ENCODE peak calls at places on chromosomes 2 and 18, in seven cellular contexts. One of them, this sample, is unnamed.
A peak's percentile ranks its signal among the peaks of the same experiment; 100 is the strongest.

GRCh38 chr2:236174608-236175001 is 6.4 kb upstream of the GBX2 start:
- DNase-seq in A549: no peak
- DNase-seq in HTR-8/SVneo: no peak
- DNase-seq in stimulated activated CD4-positive, alpha-beta T cell treated with anti-CD3 and anti-CD28 coated beads, Interleukin-12 subunit alpha, Interleukin-12 subunit beta, amount 100 ng/mL, for 4 hours: no peak
- DNase-seq in A172: no peak
- DNase-seq in Ammon's horn: no peak
- DNase-seq in RCC 7860: peak; percentile 12
- DNase-seq in this sample: no peak

GRCh38 chr2:3076848-3077735 is 300.5 kb downstream of the EIPR1 start:
- DNase-seq in A549: no peak
- DNase-seq in HTR-8/SVneo: no peak
- DNase-seq in stimulated activated CD4-positive, alpha-beta T cell treated with anti-CD3 and anti-CD28 coated beads, Interleukin-12 subunit alpha, Interleukin-12 subunit beta, amount 100 ng/mL, for 4 hours: no peak
- DNase-seq in A172: no peak
- DNase-seq in Ammon's horn: no peak
- DNase-seq in RCC 7860: no peak
- DNase-seq in this sample: no peak

GRCh38 chr2:95386031-95386430 is 16.5 kb upstream of the FAHD2A start:
- DNase-seq in A549: no peak
- DNase-seq in HTR-8/SVneo: no peak
- DNase-seq in stimulated activated CD4-positive, alpha-beta T cell treated with anti-CD3 and anti-CD28 coated beads, Interleukin-12 subunit alpha, Interleukin-12 subunit beta, amount 100 ng/mL, for 4 hours: no peak
- DNase-seq in A172: no peak
- DNase-seq in Ammon's horn: no peak
- DNase-seq in RCC 7860: no peak
- DNase-seq in this sample: no peak

GRCh38 chr2:44168684-44169154 is at the start of gene PPM1B:
- DNase-seq in A549: no peak
- DNase-seq in HTR-8/SVneo: peak; percentile 96
- DNase-seq in stimulated activated CD4-positive, alpha-beta T cell treated with anti-CD3 and anti-CD28 coated beads, Interleukin-12 subunit alpha, Interleukin-12 subunit beta, amount 100 ng/mL, for 4 hours: peak; percentile 99
- DNase-seq in A172: no peak
- DNase-seq in Ammon's horn: no peak
- DNase-seq in RCC 7860: no peak
- DNase-seq in this sample: peak; percentile 99

GRCh38 chr18:55509631-55510372 is 78.2 kb downstream of the TCF4 start:
- DNase-seq in A549: no peak
- DNase-seq in HTR-8/SVneo: no peak
- DNase-seq in stimulated activated CD4-positive, alpha-beta T cell treated with anti-CD3 and anti-CD28 coated beads, Interleukin-12 subunit alpha, Interleukin-12 subunit beta, amount 100 ng/mL, for 4 hours: no peak
- DNase-seq in A172: peak; percentile 80
- DNase-seq in Ammon's horn: no peak
- DNase-seq in RCC 7860: peak; percentile 93
- DNase-seq in this sample: no peak

GRCh38 chr2:58607479-58607878 is 366.4 kb upstream of the FANCL start:
- DNase-seq in A549: no peak
- DNase-seq in HTR-8/SVneo: no peak
- DNase-seq in stimulated activated CD4-positive, alpha-beta T cell treated with anti-CD3 and anti-CD28 coated beads, Interleukin-12 subunit alpha, Interleukin-12 subunit beta, amount 100 ng/mL, for 4 hours: no peak
- DNase-seq in A172: no peak
- DNase-seq in Ammon's horn: no peak
- DNase-seq in RCC 7860: no peak
- DNase-seq in this sample: no peak

GRCh38 chr2:28568533-28568932 is 72.7 kb downstream of the PLB1 start:
- DNase-seq in A549: no peak
- DNase-seq in HTR-8/SVneo: no peak
- DNase-seq in stimulated activated CD4-positive, alpha-beta T cell treated with anti-CD3 and anti-CD28 coated beads, Interleukin-12 subunit alpha, Interleukin-12 subunit beta, amount 100 ng/mL, for 4 hours: no peak
- DNase-seq in A172: no peak
- DNase-seq in Ammon's horn: no peak
- DNase-seq in RCC 7860: no peak
- DNase-seq in this sample: peak; percentile 55

GRCh38 chr2:69213832-69214231 is 173.2 kb downstream of the GFPT1 start:
- DNase-seq in A549: no peak
- DNase-seq in HTR-8/SVneo: no peak
- DNase-seq in stimulated activated CD4-positive, alpha-beta T cell treated with anti-CD3 and anti-CD28 coated beads, Interleukin-12 subunit alpha, Interleukin-12 subunit beta, amount 100 ng/mL, for 4 hours: no peak
- DNase-seq in A172: no peak
- DNase-seq in Ammon's horn: no peak
- DNase-seq in RCC 7860: no peak
- DNase-seq in this sample: no peak

GRCh38 chr2:44490726-44491125 is 129.0 kb downstream of the CAMKMT start:
- DNase-seq in A549: no peak
- DNase-seq in HTR-8/SVneo: no peak
- DNase-seq in stimulated activated CD4-positive, alpha-beta T cell treated with anti-CD3 and anti-CD28 coated beads, Interleukin-12 subunit alpha, Interleukin-12 subunit beta, amount 100 ng/mL, for 4 hours: no peak
- DNase-seq in A172: no peak
- DNase-seq in Ammon's horn: no peak
- DNase-seq in RCC 7860: no peak
- DNase-seq in this sample: no peak

GRCh38 chr2:176083796-176084261 is at the start of gene EVX2:
- DNase-seq in A549: no peak
- DNase-seq in HTR-8/SVneo: no peak
- DNase-seq in stimulated activated CD4-positive, alpha-beta T cell treated with anti-CD3 and anti-CD28 coated beads, Interleukin-12 subunit alpha, Interleukin-12 subunit beta, amount 100 ng/mL, for 4 hours: no peak
- DNase-seq in A172: no peak
- DNase-seq in Ammon's horn: no peak
- DNase-seq in RCC 7860: no peak
- DNase-seq in this sample: no peak

GRCh38 chr2:63060079-63060482 is 9.5 kb downstream of the OTX1 start:
- DNase-seq in A549: no peak
- DNase-seq in HTR-8/SVneo: no peak
- DNase-seq in stimulated activated CD4-positive, alpha-beta T cell treated with anti-CD3 and anti-CD28 coated beads, Interleukin-12 subunit alpha, Interleukin-12 subunit beta, amount 100 ng/mL, for 4 hours: no peak
- DNase-seq in A172: no peak
- DNase-seq in Ammon's horn: no peak
- DNase-seq in RCC 7860: no peak
- DNase-seq in this sample: no peak

GRCh38 chr2:14614011-14614410 is 18.5 kb upstream of the LRATD1 start:
- DNase-seq in A549: no peak
- DNase-seq in HTR-8/SVneo: no peak
- DNase-seq in stimulated activated CD4-positive, alpha-beta T cell treated with anti-CD3 and anti-CD28 coated beads, Interleukin-12 subunit alpha, Interleukin-12 subunit beta, amount 100 ng/mL, for 4 hours: no peak
- DNase-seq in A172: no peak
- DNase-seq in Ammon's horn: no peak
- DNase-seq in RCC 7860: no peak
- DNase-seq in this sample: no peak

GRCh38 chr18:50562686-50563085 is 2.8 kb downstream of the MAPK4 start:
- DNase-seq in A549: no peak
- DNase-seq in HTR-8/SVneo: no peak
- DNase-seq in stimulated activated CD4-positive, alpha-beta T cell treated with anti-CD3 and anti-CD28 coated beads, Interleukin-12 subunit alpha, Interleukin-12 subunit beta, amount 100 ng/mL, for 4 hours: no peak
- DNase-seq in A172: no peak
- DNase-seq in Ammon's horn: no peak
- DNase-seq in RCC 7860: no peak
- DNase-seq in this sample: no peak

GRCh38 chr2:172208881-172209325 is 106.2 kb upstream of the DLX2 start:
- DNase-seq in A549: no peak
- DNase-seq in HTR-8/SVneo: peak; percentile 51
- DNase-seq in stimulated activated CD4-positive, alpha-beta T cell treated with anti-CD3 and anti-CD28 coated beads, Interleukin-12 subunit alpha, Interleukin-12 subunit beta, amount 100 ng/mL, for 4 hours: no peak
- DNase-seq in A172: peak; percentile 13
- DNase-seq in Ammon's horn: no peak
- DNase-seq in RCC 7860: peak; percentile 13
- DNase-seq in this sample: no peak

GRCh38 chr2:24570225-24570624 is 79.2 kb downstream of the NCOA1 start:
- DNase-seq in A549: no peak
- DNase-seq in HTR-8/SVneo: no peak
- DNase-seq in stimulated activated CD4-positive, alpha-beta T cell treated with anti-CD3 and anti-CD28 coated beads, Interleukin-12 subunit alpha, Interleukin-12 subunit beta, amount 100 ng/mL, for 4 hours: no peak
- DNase-seq in A172: no peak
- DNase-seq in Ammon's horn: no peak
- DNase-seq in RCC 7860: no peak
- DNase-seq in this sample: no peak

GRCh38 chr2:147538088-147538487 is 306.7 kb upstream of the ACVR2A start:
- DNase-seq in A549: no peak
- DNase-seq in HTR-8/SVneo: peak; percentile 7
- DNase-seq in stimulated activated CD4-positive, alpha-beta T cell treated with anti-CD3 and anti-CD28 coated beads, Interleukin-12 subunit alpha, Interleukin-12 subunit beta, amount 100 ng/mL, for 4 hours: no peak
- DNase-seq in A172: no peak
- DNase-seq in Ammon's horn: no peak
- DNase-seq in RCC 7860: no peak
- DNase-seq in this sample: no peak

GRCh38 chr18:68482815-68483214 is 232.1 kb downstream of the TMX3 start:
- DNase-seq in A549: no peak
- DNase-seq in HTR-8/SVneo: no peak
- DNase-seq in stimulated activated CD4-positive, alpha-beta T cell treated with anti-CD3 and anti-CD28 coated beads, Interleukin-12 subunit alpha, Interleukin-12 subunit beta, amount 100 ng/mL, for 4 hours: no peak
- DNase-seq in A172: no peak
- DNase-seq in Ammon's horn: no peak
- DNase-seq in RCC 7860: no peak
- DNase-seq in this sample: no peak

GRCh38 chr2:122132292-122132691 is 376.8 kb downstream of the TSN start:
- DNase-seq in A549: no peak
- DNase-seq in HTR-8/SVneo: no peak
- DNase-seq in stimulated activated CD4-positive, alpha-beta T cell treated with anti-CD3 and anti-CD28 coated beads, Interleukin-12 subunit alpha, Interleukin-12 subunit beta, amount 100 ng/mL, for 4 hours: no peak
- DNase-seq in A172: no peak
- DNase-seq in Ammon's horn: no peak
- DNase-seq in RCC 7860: no peak
- DNase-seq in this sample: no peak

GRCh38 chr2:215499330-215499729 is 63.5 kb upstream of the FN1 start:
- DNase-seq in A549: no peak
- DNase-seq in HTR-8/SVneo: no peak
- DNase-seq in stimulated activated CD4-positive, alpha-beta T cell treated with anti-CD3 and anti-CD28 coated beads, Interleukin-12 subunit alpha, Interleukin-12 subunit beta, amount 100 ng/mL, for 4 hours: no peak
- DNase-seq in A172: no peak
- DNase-seq in Ammon's horn: no peak
- DNase-seq in RCC 7860: no peak
- DNase-seq in this sample: no peak

GRCh38 chr18:44536619-44537018 is 144.1 kb upstream of the SETBP1 start:
- DNase-seq in A549: no peak
- DNase-seq in HTR-8/SVneo: no peak
- DNase-seq in stimulated activated CD4-positive, alpha-beta T cell treated with anti-CD3 and anti-CD28 coated beads, Interleukin-12 subunit alpha, Interleukin-12 subunit beta, amount 100 ng/mL, for 4 hours: no peak
- DNase-seq in A172: no peak
- DNase-seq in Ammon's horn: no peak
- DNase-seq in RCC 7860: no peak
- DNase-seq in this sample: no peak

GRCh38 chr2:8906208-8906607 is 68.8 kb upstream of the KIDINS220 start:
- DNase-seq in A549: peak; percentile 12
- DNase-seq in HTR-8/SVneo: peak; percentile 25
- DNase-seq in stimulated activated CD4-positive, alpha-beta T cell treated with anti-CD3 and anti-CD28 coated beads, Interleukin-12 subunit alpha, Interleukin-12 subunit beta, amount 100 ng/mL, for 4 hours: no peak
- DNase-seq in A172: peak; percentile 52
- DNase-seq in Ammon's horn: no peak
- DNase-seq in RCC 7860: peak; percentile 17
- DNase-seq in this sample: no peak

GRCh38 chr2:233867993-233868532 is at the start of gene MSL3B:
- DNase-seq in A549: peak; percentile 82
- DNase-seq in HTR-8/SVneo: peak; percentile 78
- DNase-seq in stimulated activated CD4-positive, alpha-beta T cell treated with anti-CD3 and anti-CD28 coated beads, Interleukin-12 subunit alpha, Interleukin-12 subunit beta, amount 100 ng/mL, for 4 hours: peak; percentile 60
- DNase-seq in A172: no peak
- DNase-seq in Ammon's horn: no peak
- DNase-seq in RCC 7860: no peak
- DNase-seq in this sample: no peak

GRCh38 chr2:8514748-8515389 is 167.0 kb upstream of the ID2 start:
- DNase-seq in A549: no peak
- DNase-seq in HTR-8/SVneo: no peak
- DNase-seq in stimulated activated CD4-positive, alpha-beta T cell treated with anti-CD3 and anti-CD28 coated beads, Interleukin-12 subunit alpha, Interleukin-12 subunit beta, amount 100 ng/mL, for 4 hours: peak; percentile 23
- DNase-seq in A172: no peak
- DNase-seq in Ammon's horn: no peak
- DNase-seq in RCC 7860: no peak
- DNase-seq in this sample: no peak

GRCh38 chr18:48028716-48029115 is 98.3 kb upstream of the SMAD2 start:
- DNase-seq in A549: no peak
- DNase-seq in HTR-8/SVneo: no peak
- DNase-seq in stimulated activated CD4-positive, alpha-beta T cell treated with anti-CD3 and anti-CD28 coated beads, Interleukin-12 subunit alpha, Interleukin-12 subunit beta, amount 100 ng/mL, for 4 hours: no peak
- DNase-seq in A172: no peak
- DNase-seq in Ammon's horn: no peak
- DNase-seq in RCC 7860: no peak
- DNase-seq in this sample: no peak

GRCh38 chr2:10811552-10811951 is 1.0 kb downstream of the PDIA6 start:
- DNase-seq in A549: no peak
- DNase-seq in HTR-8/SVneo: no peak
- DNase-seq in stimulated activated CD4-positive, alpha-beta T cell treated with anti-CD3 and anti-CD28 coated beads, Interleukin-12 subunit alpha, Interleukin-12 subunit beta, amount 100 ng/mL, for 4 hours: no peak
- DNase-seq in A172: no peak
- DNase-seq in Ammon's horn: no peak
- DNase-seq in RCC 7860: no peak
- DNase-seq in this sample: no peak

GRCh38 chr18:57674891-57675290 is 53.3 kb upstream of the NARS1 start:
- DNase-seq in A549: no peak
- DNase-seq in HTR-8/SVneo: no peak
- DNase-seq in stimulated activated CD4-positive, alpha-beta T cell treated with anti-CD3 and anti-CD28 coated beads, Interleukin-12 subunit alpha, Interleukin-12 subunit beta, amount 100 ng/mL, for 4 hours: no peak
- DNase-seq in A172: no peak
- DNase-seq in Ammon's horn: no peak
- DNase-seq in RCC 7860: no peak
- DNase-seq in this sample: no peak

GRCh38 chr2:23559561-23560239 is 174.7 kb downstream of the KLHL29 start:
- DNase-seq in A549: no peak
- DNase-seq in HTR-8/SVneo: no peak
- DNase-seq in stimulated activated CD4-positive, alpha-beta T cell treated with anti-CD3 and anti-CD28 coated beads, Interleukin-12 subunit alpha, Interleukin-12 subunit beta, amount 100 ng/mL, for 4 hours: no peak
- DNase-seq in A172: no peak
- DNase-seq in Ammon's horn: no peak
- DNase-seq in RCC 7860: no peak
- DNase-seq in this sample: no peak

GRCh38 chr2:11012131-11012693 is 100.5 kb downstream of the KCNF1 start:
- DNase-seq in A549: no peak
- DNase-seq in HTR-8/SVneo: no peak
- DNase-seq in stimulated activated CD4-positive, alpha-beta T cell treated with anti-CD3 and anti-CD28 coated beads, Interleukin-12 subunit alpha, Interleukin-12 subunit beta, amount 100 ng/mL, for 4 hours: no peak
- DNase-seq in A172: no peak
- DNase-seq in Ammon's horn: no peak
- DNase-seq in RCC 7860: no peak
- DNase-seq in this sample: no peak

GRCh38 chr2:210128961-210129360 is 42.2 kb downstream of the KANSL1L start:
- DNase-seq in A549: no peak
- DNase-seq in HTR-8/SVneo: no peak
- DNase-seq in stimulated activated CD4-positive, alpha-beta T cell treated with anti-CD3 and anti-CD28 coated beads, Interleukin-12 subunit alpha, Interleukin-12 subunit beta, amount 100 ng/mL, for 4 hours: no peak
- DNase-seq in A172: no peak
- DNase-seq in Ammon's horn: no peak
- DNase-seq in RCC 7860: no peak
- DNase-seq in this sample: no peak

GRCh38 chr2:157839162-157839801 is 36.8 kb downstream of the ACVR1 start:
- DNase-seq in A549: no peak
- DNase-seq in HTR-8/SVneo: peak; percentile 43
- DNase-seq in stimulated activated CD4-positive, alpha-beta T cell treated with anti-CD3 and anti-CD28 coated beads, Interleukin-12 subunit alpha, Interleukin-12 subunit beta, amount 100 ng/mL, for 4 hours: no peak
- DNase-seq in A172: peak; percentile 53
- DNase-seq in Ammon's horn: no peak
- DNase-seq in RCC 7860: peak; percentile 30
- DNase-seq in this sample: no peak

GRCh38 chr2:53633441-53633840 is 134.2 kb upstream of the CHAC2 start:
- DNase-seq in A549: peak; percentile 44
- DNase-seq in HTR-8/SVneo: peak; percentile 15
- DNase-seq in stimulated activated CD4-positive, alpha-beta T cell treated with anti-CD3 and anti-CD28 coated beads, Interleukin-12 subunit alpha, Interleukin-12 subunit beta, amount 100 ng/mL, for 4 hours: no peak
- DNase-seq in A172: peak; percentile 18
- DNase-seq in Ammon's horn: no peak
- DNase-seq in RCC 7860: no peak
- DNase-seq in this sample: no peak

GRCh38 chr2:233643128-233643527 is 6.9 kb downstream of the UGT1A10 start:
- DNase-seq in A549: peak; percentile 64
- DNase-seq in HTR-8/SVneo: no peak
- DNase-seq in stimulated activated CD4-positive, alpha-beta T cell treated with anti-CD3 and anti-CD28 coated beads, Interleukin-12 subunit alpha, Interleukin-12 subunit beta, amount 100 ng/mL, for 4 hours: no peak
- DNase-seq in A172: peak; percentile 3
- DNase-seq in Ammon's horn: no peak
- DNase-seq in RCC 7860: peak; percentile 9
- DNase-seq in this sample: no peak

GRCh38 chr2:104504331-104505073 is 349.4 kb upstream of the POU3F3 start:
- DNase-seq in A549: no peak
- DNase-seq in HTR-8/SVneo: no peak
- DNase-seq in stimulated activated CD4-positive, alpha-beta T cell treated with anti-CD3 and anti-CD28 coated beads, Interleukin-12 subunit alpha, Interleukin-12 subunit beta, amount 100 ng/mL, for 4 hours: no peak
- DNase-seq in A172: no peak
- DNase-seq in Ammon's horn: no peak
- DNase-seq in RCC 7860: no peak
- DNase-seq in this sample: no peak

GRCh38 chr2:73085691-73086090 is 14.2 kb upstream of the SFXN5 start:
- DNase-seq in A549: peak; percentile 74
- DNase-seq in HTR-8/SVneo: peak; percentile 82
- DNase-seq in stimulated activated CD4-positive, alpha-beta T cell treated with anti-CD3 and anti-CD28 coated beads, Interleukin-12 subunit alpha, Interleukin-12 subunit beta, amount 100 ng/mL, for 4 hours: peak; percentile 82
- DNase-seq in A172: peak; percentile 68
- DNase-seq in Ammon's horn: peak; percentile 85
- DNase-seq in RCC 7860: peak; percentile 46
- DNase-seq in this sample: peak; percentile 78

GRCh38 chr2:130759906-130760753 is 4.8 kb downstream of the AMER3 start:
- DNase-seq in A549: no peak
- DNase-seq in HTR-8/SVneo: no peak
- DNase-seq in stimulated activated CD4-positive, alpha-beta T cell treated with anti-CD3 and anti-CD28 coated beads, Interleukin-12 subunit alpha, Interleukin-12 subunit beta, amount 100 ng/mL, for 4 hours: no peak
- DNase-seq in A172: peak; percentile 76
- DNase-seq in Ammon's horn: no peak
- DNase-seq in RCC 7860: no peak
- DNase-seq in this sample: no peak

GRCh38 chr2:218375212-218375611 is 6.9 kb upstream of the SLC11A1 start:
- DNase-seq in A549: no peak
- DNase-seq in HTR-8/SVneo: peak; percentile 39
- DNase-seq in stimulated activated CD4-positive, alpha-beta T cell treated with anti-CD3 and anti-CD28 coated beads, Interleukin-12 subunit alpha, Interleukin-12 subunit beta, amount 100 ng/mL, for 4 hours: no peak
- DNase-seq in A172: peak; percentile 66
- DNase-seq in Ammon's horn: no peak
- DNase-seq in RCC 7860: no peak
- DNase-seq in this sample: no peak

GRCh38 chr2:217669831-217670230 is 333.0 kb downstream of the TNS1 start:
- DNase-seq in A549: no peak
- DNase-seq in HTR-8/SVneo: no peak
- DNase-seq in stimulated activated CD4-positive, alpha-beta T cell treated with anti-CD3 and anti-CD28 coated beads, Interleukin-12 subunit alpha, Interleukin-12 subunit beta, amount 100 ng/mL, for 4 hours: no peak
- DNase-seq in A172: no peak
- DNase-seq in Ammon's horn: no peak
- DNase-seq in RCC 7860: no peak
- DNase-seq in this sample: no peak

GRCh38 chr2:217858519-217859466 is 144.0 kb downstream of the TNS1 start:
- DNase-seq in A549: peak; percentile 21
- DNase-seq in HTR-8/SVneo: peak; percentile 45
- DNase-seq in stimulated activated CD4-positive, alpha-beta T cell treated with anti-CD3 and anti-CD28 coated beads, Interleukin-12 subunit alpha, Interleukin-12 subunit beta, amount 100 ng/mL, for 4 hours: no peak
- DNase-seq in A172: peak; percentile 38
- DNase-seq in Ammon's horn: peak; percentile 89
- DNase-seq in RCC 7860: no peak
- DNase-seq in this sample: peak; percentile 63